ENCODE peak calls at places on chromosomes 3 and 15, in ten cellular contexts. Y is activated CD8-positive, alpha-beta memory T cell treated with anti-CD3 and anti-CD28 coated beads for 24 hours; W is GM23248; E is effector CD4-positive, alpha-beta T cell; I is stimulated activated CD8-positive, alpha-beta memory T cell treated with anti-CD3 and anti-CD28 coated beads, Interleukin-7, amount 100 ng/mL, for 1 hour; C is fibroblast of pulmonary artery; U is ureter; J is mucosa of descending colon; Q is HFFc6; F is stimulated activated naive CD8-positive, alpha-beta T cell treated with anti-CD3 and anti-CD28 coated beads, Interleukin-15, Interleukin-2, amounts not matched to agents 100 U/mL and 50 U/mL, for 24 hours. N is an unnamed sample.

GRCh38 chr3:197514786-197515090 is 41.0 kb downstream of the BDH1 start:
- DNase-seq in Y (no peak), W (no peak), E (no peak), I (no peak), C (no peak), U (no peak), J (no peak), Q (no peak), F (no peak), N (no peak)

GRCh38 chr3:184802150-184802549 is 9.8 kb upstream of the VPS8 start:
- DNase-seq in Y (no peak), W (no peak), E (no peak), I (no peak), C (no peak), U (no peak), J (no peak), Q (no peak), F (no peak), N (no peak)

GRCh38 chr15:99721896-99722295 is 11.3 kb downstream of the LYSMD4 start:
- DNase-seq in Y (no peak), W (no peak), E (no peak), I (no peak), C (no peak), U (no peak), J (no peak), Q (no peak), F (no peak), N (no peak)

GRCh38 chr3:14428087-14429067 is 26.0 kb downstream of the SLC6A6 start:
- DNase-seq in Y (no peak), W (no peak), E (no peak), I (no peak), C (no peak), U (no peak), J (peak; percentile 47), Q (no peak), F (peak; percentile 59), N (no peak)

GRCh38 chr15:43977072-43977884 is 150.5 kb downstream of the WDR76 start:
- DNase-seq in Y (peak; percentile 67), W (no peak), E (no peak), I (no peak), C (no peak), U (no peak), J (no peak), Q (no peak), F (peak; percentile 84), N (no peak)

GRCh38 chr3:12885585-12885934 is 44.2 kb upstream of the RPL32 start:
- DNase-seq in Y (no peak), W (no peak), E (no peak), I (no peak), C (no peak), U (no peak), J (no peak), Q (no peak), F (no peak), N (no peak)

GRCh38 chr15:35092846-35093245 is 7.8 kb upstream of the NANOGP8 start:
- DNase-seq in Y (no peak), W (no peak), E (no peak), I (no peak), C (no peak), U (no peak), J (no peak), Q (no peak), F (no peak), N (no peak)

GRCh38 chr3:8280161-8280560 is 221.5 kb upstream of the LMCD1 start:
- DNase-seq in Y (no peak), W (no peak), E (no peak), I (no peak), C (no peak), U (no peak), J (no peak), Q (no peak), F (no peak), N (no peak)

GRCh38 chr3:42979044-42979962 is at the start of gene GASK1A:
- DNase-seq in Y (peak; percentile 73), W (peak; percentile 59), E (no peak), I (no peak), C (no peak), U (peak; percentile 55), J (peak; percentile 62), Q (no peak), F (peak; percentile 32), N (no peak)

GRCh38 chr3:14847613-14848541 is 29.1 kb downstream of the FGD5 start:
- DNase-seq in Y (no peak), W (no peak), E (no peak), I (no peak), C (peak; percentile 8), U (peak; percentile 71), J (peak; percentile 87), Q (no peak), F (peak; percentile 7), N (no peak)

GRCh38 chr3:104428526-104428925 is 938.2 kb upstream of the ALCAM start:
- DNase-seq in Y (no peak), W (no peak), E (no peak), I (no peak), C (no peak), U (no peak), J (no peak), Q (no peak), F (no peak), N (no peak)

GRCh38 chr3:186044427-186044826 is 64.5 kb downstream of the ETV5 start:
- DNase-seq in Y (no peak), W (no peak), E (no peak), I (no peak), C (no peak), U (no peak), J (no peak), Q (no peak), F (no peak), N (no peak)

N was measured in omental fat pad.